ENCODE peak calls at places on chromosomes 6 and 20, in four cellular contexts. O is body of pancreas, G is cardiac fibroblast, P is uterus. V is an unnamed sample.

GRCh38 chr20:35226775-35227681 is 538 bp downstream of the MMP24 start:
- DNase-seq in O (peak), G (peak), P (peak), V (peak)

GRCh38 chr6:111984516-111985201 is 69.2 kb upstream of the CCN6 start:
- DNase-seq in O (no peak), G (no peak), P (no peak), V (no peak)

GRCh38 chr6:168468046-168468445 is 27.1 kb downstream of the SMOC2 start:
- DNase-seq in O (no peak), G (no peak), P (no peak), V (no peak)

GRCh38 chr6:85771925-85772430 is 129.3 kb upstream of the SYNCRIP start:
- DNase-seq in O (no peak), G (no peak), P (no peak), V (no peak)

GRCh38 chr20:59102722-59103415 is 60.3 kb upstream of the PRELID3B start:
- DNase-seq in O (no peak), G (no peak), P (no peak), V (no peak)

GRCh38 chr6:12051861-12052368 is 39.8 kb downstream of the HIVEP1 start:
- DNase-seq in O (no peak), G (no peak), P (no peak), V (peak)

GRCh38 chr20:42112161-42112560 is 494.0 kb upstream of the CHD6 start:
- DNase-seq in O (no peak), G (no peak), P (no peak), V (no peak)

GRCh38 chr6:110902091-110902490 is 27.5 kb downstream of the AMD1 start:
- DNase-seq in O (no peak), G (no peak), P (no peak), V (no peak)

GRCh38 chr6:116450769-116451740 is 10.1 kb upstream of the CALHM6 start:
- DNase-seq in O (no peak), G (no peak), P (no peak), V (no peak)

GRCh38 chr6:56764081-56764566 is 121.4 kb upstream of the DST start:
- DNase-seq in O (no peak), G (peak), P (no peak), V (peak)

GRCh38 chr6:150705392-150705791 is 105.7 kb downstream of the PLEKHG1 start:
- DNase-seq in O (no peak), G (no peak), P (no peak), V (no peak)

V was measured in astrocyte of the spinal cord.